ENCODE peak calls at places on chromosomes 11 and 22, in four cellular contexts. H, R, I and V are unnamed samples.

GRCh38 chr22:33969052-33969451 is 48.8 kb upstream of the LARGE1 start:
- DNase-seq in R (no peak), I (no peak), H (no peak), V (no peak)

GRCh38 chr11:119166368-119167076 is 2.0 kb upstream of the NLRX1 start:
- DNase-seq in H (peak; percentile 15), R (no peak), I (no peak), V (no peak)

GRCh38 chr22:40436460-40437431 is 66.4 kb downstream of the SGSM3 start:
- DNase-seq in R (peak; percentile 93), I (no peak), H (no peak), V (peak; percentile 57)

GRCh38 chr22:37633082-37633692 is 6.3 kb upstream of the SH3BP1 start:
- DNase-seq in R (peak; percentile 87), H (no peak), I (no peak), V (peak; percentile 90)

GRCh38 chr22:36445158-36445668 is 36.2 kb downstream of the TXN2 start:
- DNase-seq in H (peak; percentile 69), I (no peak), R (no peak), V (no peak)

GRCh38 chr11:5891216-5891800 is 1.7 kb upstream of the OR52E5 start:
- DNase-seq in R (peak; percentile 7), H (no peak), I (no peak), V (peak; percentile 10)

GRCh38 chr11:455566-456147 is 5.6 kb downstream of the PTDSS2 start:
- DNase-seq in H (peak; percentile 40), I (no peak), R (no peak), V (no peak)

GRCh38 chr11:117255966-117256365 is 23.5 kb downstream of the RNF214 start:
- DNase-seq in H (no peak), R (no peak), I (no peak), V (no peak)

GRCh38 chr11:46238078-46238966 is 39.1 kb upstream of the CREB3L1 start:
- DNase-seq in H (peak; percentile 81), I (peak; percentile 63), R (no peak), V (peak; percentile 75)

GRCh38 chr22:32534252-32535215 is 59.9 kb downstream of the FBXO7 start:
- DNase-seq in R (no peak), H (peak; percentile 67), I (peak; percentile 56), V (no peak)

GRCh38 chr11:105153392-105153791 is 13.8 kb upstream of the CARD18 start:
- DNase-seq in H (no peak), I (no peak), R (no peak), V (no peak)

GRCh38 chr11:65468874-65469333 is 29.9 kb upstream of the MALAT1 start:
- DNase-seq in H (no peak), I (peak; percentile 93), R (peak; percentile 90), V (peak; percentile 77)

GRCh38 chr11:60782393-60783140 is 2.6 kb upstream of the MS4A10 start:
- DNase-seq in I (no peak), H (no peak), R (no peak), V (no peak)

GRCh38 chr11:123616505-123617198 is 37.8 kb downstream of the SCN3B start:
- DNase-seq in R (no peak), I (no peak), H (peak; percentile 84), V (no peak)

GRCh38 chr11:113470233-113470632 is 5.0 kb downstream of the DRD2 start:
- DNase-seq in R (no peak), I (no peak), H (no peak), V (no peak)

GRCh38 chr11:72534859-72535547 is 100.7 kb upstream of the CLPB start:
- DNase-seq in I (no peak), H (no peak), R (no peak), V (no peak)

GRCh38 chr11:133712235-133712634 is 133.1 kb downstream of the SPATA19 start:
- DNase-seq in H (no peak), I (no peak), R (no peak), V (no peak)

GRCh38 chr11:10674440-10674855 is 19.1 kb downstream of the IRAG1 start:
- DNase-seq in I (no peak), H (peak; percentile 67), R (no peak), V (no peak)

GRCh38 chr11:122808494-122808893 is 29.8 kb upstream of the CRTAM start:
- DNase-seq in H (no peak), R (peak; percentile 74), I (no peak), V (peak; percentile 66)

GRCh38 chr11:6411594-6412031 is 7.3 kb downstream of the APBB1 start:
- DNase-seq in H (no peak), I (no peak), R (no peak), V (no peak)

GRCh38 chr11:102458531-102458930 is 6.0 kb upstream of the TMEM123 start:
- DNase-seq in R (no peak), I (no peak), H (no peak), V (no peak)

GRCh38 chr11:8962827-8963226 is 1.4 kb downstream of the TMEM9B start:
- DNase-seq in H (no peak), I (no peak), R (no peak), V (no peak)

GRCh38 chr11:125404136-125404810 is 91.8 kb downstream of the FEZ1 start:
- DNase-seq in R (no peak), H (peak; percentile 86), I (no peak), V (no peak)

GRCh38 chr11:44904261-44905080 is 46.2 kb downstream of the TP53I11 start:
- DNase-seq in I (no peak), R (no peak), H (no peak), V (no peak)

GRCh38 chr11:96361778-96362177 is 18.8 kb upstream of the MAML2 start:
- DNase-seq in I (no peak), H (no peak), R (no peak), V (no peak)

GRCh38 chr11:31875861-31876625 is 64.9 kb upstream of the PAX6 start:
- DNase-seq in I (no peak), R (no peak), H (no peak), V (no peak)

GRCh38 chr11:109960831-109961230 is 132.4 kb upstream of the ZC3H12C start:
- DNase-seq in H (peak; percentile 86), R (no peak), I (peak; percentile 35), V (no peak)

GRCh38 chr11:119051440-119052162 is 5.4 kb downstream of the HYOU1 start:
- DNase-seq in R (peak; percentile 83), H (no peak), I (no peak), V (peak; percentile 79)

DNA sequence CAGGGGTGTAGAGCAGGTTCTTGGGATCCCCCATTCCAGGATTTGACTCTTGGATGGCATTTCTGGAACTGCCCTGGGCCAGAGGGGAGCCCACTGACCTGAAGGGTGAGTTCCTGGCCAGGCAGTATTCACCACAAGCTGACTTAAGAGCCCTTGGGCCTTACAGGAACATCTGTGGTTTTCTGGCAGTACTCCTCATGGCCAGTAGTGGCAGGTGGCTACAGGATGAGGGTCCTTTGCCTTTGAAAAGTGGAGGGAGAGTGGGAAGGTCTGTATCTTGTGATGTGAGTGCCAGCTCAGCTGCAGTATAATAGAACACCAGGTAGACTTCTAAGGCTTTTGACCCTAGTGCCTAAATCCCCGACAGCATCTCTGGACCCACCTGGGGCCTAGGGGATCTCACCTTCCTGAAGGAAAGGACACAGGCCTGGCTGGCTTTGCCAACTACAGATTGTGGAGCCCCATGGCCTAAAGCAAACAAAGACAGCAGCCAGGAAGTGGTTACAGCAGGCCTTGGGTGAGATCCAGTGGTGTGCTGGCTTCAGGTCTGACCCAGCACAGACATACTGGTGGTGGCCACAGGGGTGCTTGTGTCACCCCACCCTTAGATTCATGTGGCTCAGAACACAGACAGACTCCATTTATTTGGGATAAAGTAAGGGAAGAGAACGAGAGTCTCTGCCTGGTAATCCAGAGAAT is 9.0 kb downstream of the OR51S1 start:
- DNase-seq in R (no peak), I (no peak), H (no peak), V (no peak)
- TF ChIP-seq CTCF in R (no peak), I (no peak), H (no peak), V (no peak)

DNA sequence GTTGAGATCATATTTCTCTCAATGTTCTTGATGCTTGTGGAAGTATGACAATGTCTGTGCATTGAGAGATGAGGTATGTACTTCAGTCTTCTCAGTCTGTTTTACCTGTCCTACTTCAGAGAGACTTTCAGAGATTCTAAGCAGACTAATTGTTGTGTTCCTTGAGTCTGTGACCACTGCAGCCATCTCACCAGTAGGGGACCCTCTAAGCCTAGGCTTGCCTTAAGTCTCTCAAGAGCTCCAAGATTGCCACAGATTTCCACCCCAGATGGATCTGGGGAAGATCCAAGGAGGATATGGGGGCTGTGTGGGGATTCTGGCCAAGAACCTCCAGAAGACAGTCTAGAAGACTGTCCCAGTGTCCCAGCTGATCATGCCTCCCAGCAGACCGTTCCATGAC is 179.9 kb upstream of the PLET1 start:
- DNase-seq in R (peak; percentile 10), I (no peak), H (no peak), V (no peak)
- TF ChIP-seq CTCF in R (no peak), I (no peak), H (no peak), V (no peak)

GRCh38 chr11:34331736-34332135 is 26.1 kb downstream of the ABTB2 start:
- DNase-seq in R (no peak), H (no peak), I (no peak), V (no peak)
- TF ChIP-seq CTCF in R (no peak), H (no peak), I (no peak), V (no peak)

GRCh38 chr11:71125150-71125549 is 127.2 kb downstream of the SHANK2 start:
- DNase-seq in I (no peak), H (no peak), R (no peak), V (no peak)
- TF ChIP-seq CTCF in I (no peak), H (no peak), R (no peak), V (no peak)

GRCh38 chr11:19432370-19433163 is 191.8 kb upstream of the E2F8 start:
- DNase-seq in I (no peak), H (no peak), R (peak; percentile 81), V (peak; percentile 32)
- TF ChIP-seq CTCF in I (no peak), H (no peak), R (no peak), V (no peak)